ENCODE peak calls at places on chromosomes 4 and X, in four cellular contexts. U, O, F and S are unnamed samples.

GRCh38 chrX:17154001-17154400 is 207.5 kb downstream of the REPS2 start:
- DNase-seq in U (no peak), O (no peak), F (no peak), S (no peak)

GRCh38 chr4:186150926-186151325 is 40.4 kb upstream of the CYP4V2 start:
- DNase-seq in U (no peak), O (no peak), F (no peak), S (no peak)

GRCh38 chr4:93659629-93660028 is 168.9 kb upstream of the ATOH1 start:
- DNase-seq in U (no peak), O (no peak), F (no peak), S (no peak)

GRCh38 chr4:12120968-12121367 is 692.3 kb upstream of the HS3ST1 start:
- DNase-seq in U (no peak), O (no peak), F (no peak), S (no peak)

GRCh38 chrX:132505116-132505515 is 16.3 kb upstream of the MBNL3 start:
- DNase-seq in U (no peak), O (no peak), F (no peak), S (no peak)

GRCh38 chr4:121790976-121791375 is 10.1 kb upstream of the EXOSC9 start:
- DNase-seq in U (no peak), O (no peak), F (no peak), S (peak)

GRCh38 chr4:149161247-149161646 is 654.4 kb downstream of the IQCM start:
- DNase-seq in U (no peak), O (no peak), F (no peak), S (no peak)

GRCh38 chrX:133085785-133086184 is 11.1 kb downstream of the USP26 start:
- DNase-seq in U (no peak), O (no peak), F (no peak), S (no peak)

GRCh38 chr4:25928956-25929336 is 14.9 kb downstream of the SMIM20 start:
- DNase-seq in U (no peak), O (no peak), F (no peak), S (no peak)

GRCh38 chr4:40820101-40820500 is 70.3 kb downstream of the NSUN7 start:
- DNase-seq in U (no peak), O (no peak), F (no peak), S (no peak)

GRCh38 chr4:2800691-2801596 is 8.1 kb downstream of the SH3BP2 start:
- DNase-seq in U (peak), O (peak), F (no peak), S (peak)

GRCh38 chrX:2967998-2968909 is 38.1 kb upstream of the ARSH start:
- DNase-seq in U (no peak), O (no peak), F (no peak), S (peak)

GRCh38 chrX:10021461-10022272 is 54.5 kb downstream of the CLDN34 start:
- DNase-seq in U (no peak), O (no peak), F (no peak), S (no peak)

GRCh38 chrX:46311581-46312120 is 233.6 kb downstream of the ZNF674 start:
- DNase-seq in U (no peak), O (no peak), F (no peak), S (no peak)

GRCh38 chrX:86148024-86148511 is at the start of gene DACH2:
- DNase-seq in U (peak), O (peak), F (peak), S (peak)

GRCh38 chr4:66430856-66431255 is 760.6 kb upstream of the EPHA5 start:
- DNase-seq in U (no peak), O (no peak), F (peak), S (no peak)

GRCh38 chrX:136879001-136879667 is 1.4 kb downstream of the RBMX start:
- DNase-seq in U (no peak), O (no peak), F (no peak), S (no peak)

GRCh38 chrX:39972340-39972739 is 125.4 kb downstream of the BCOR start:
- DNase-seq in U (no peak), O (no peak), F (no peak), S (no peak)

GRCh38 chr4:159070742-159071141 is 32.1 kb upstream of the RAPGEF2 start:
- DNase-seq in U (no peak), O (no peak), F (no peak), S (no peak)

GRCh38 chrX:5857232-5857631 is 371.4 kb downstream of the NLGN4X start:
- DNase-seq in U (no peak), O (no peak), F (no peak), S (no peak)

GRCh38 chr4:138217567-138217966 is 24.6 kb downstream of the SLC7A11 start:
- DNase-seq in U (no peak), O (no peak), F (no peak), S (no peak)

GRCh38 chrX:130339408-130340222 is at the start of gene SLC25A14:
- DNase-seq in U (peak), O (peak), F (peak), S (peak)

GRCh38 chr4:14415146-14415545 is 587.1 kb upstream of the CPEB2 start:
- DNase-seq in U (no peak), O (no peak), F (no peak), S (no peak)

GRCh38 chrX:46559062-46559461 is 13.8 kb upstream of the ZNF674 start:
- DNase-seq in U (no peak), O (no peak), F (no peak), S (no peak)

GRCh38 chrX:82125103-82125502 is 923.2 kb downstream of the SH3BGRL start:
- DNase-seq in U (no peak), O (no peak), F (no peak), S (no peak)

GRCh38 chrX:139720136-139720535 is 12.2 kb upstream of the MCF2 start:
- DNase-seq in U (peak), O (no peak), F (peak), S (no peak)

GRCh38 chr4:174316546-174316945 is 32.8 kb downstream of the CEP44 start:
- DNase-seq in U (no peak), O (no peak), F (no peak), S (no peak)

GRCh38 chr4:43471950-43472349 is 579.4 kb downstream of the GRXCR1 start:
- DNase-seq in U (no peak), O (no peak), F (no peak), S (no peak)

GRCh38 chr4:55588160-55588559 is 3.9 kb downstream of the PDCL2 start:
- DNase-seq in U (no peak), O (no peak), F (no peak), S (no peak)

GRCh38 chr4:80079255-80079923 is 6.4 kb upstream of the ANTXR2 start:
- DNase-seq in U (no peak), O (no peak), F (no peak), S (no peak)

GRCh38 chr4:174578366-174578765 is 56.1 kb upstream of the HPGD start:
- DNase-seq in U (no peak), O (no peak), F (no peak), S (no peak)

GRCh38 chr4:154164931-154165839 is 326.4 kb downstream of the DCHS2 start:
- DNase-seq in U (no peak), O (no peak), F (no peak), S (no peak)
- TF ChIP-seq TEAD4 in U (no peak), O (no peak), F (no peak), S (no peak)

GRCh38 chr4:169314906-169315305 is 44.1 kb upstream of the SH3RF1 start:
- DNase-seq in U (no peak), O (peak), F (no peak), S (no peak)
- TF ChIP-seq TEAD4 in U (no peak), O (peak), F (no peak), S (no peak)

GRCh38 chrX:102917801-102918200 is 19.3 kb upstream of the RAB40AL start:
- DNase-seq in U (no peak), O (no peak), F (no peak), S (no peak)
- TF ChIP-seq TEAD4 in U (no peak), O (no peak), F (no peak), S (no peak)

GRCh38 chr4:73682508-73682907 is 57.9 kb upstream of the CXCL8 start:
- DNase-seq in U (no peak), O (no peak), F (no peak), S (no peak)

GRCh38 chr4:73676881-73677323 is 56.7 kb upstream of the RASSF6 start:
- DNase-seq in U (no peak), O (no peak), F (no peak), S (no peak)

GRCh38 chr4:73683033-73683432 is 57.3 kb upstream of the CXCL8 start:
- DNase-seq in U (no peak), O (no peak), F (no peak), S (no peak)

GRCh38 chr4:73676136-73676535 is 55.9 kb upstream of the RASSF6 start:
- DNase-seq in U (no peak), O (no peak), F (no peak), S (no peak)

DNA sequence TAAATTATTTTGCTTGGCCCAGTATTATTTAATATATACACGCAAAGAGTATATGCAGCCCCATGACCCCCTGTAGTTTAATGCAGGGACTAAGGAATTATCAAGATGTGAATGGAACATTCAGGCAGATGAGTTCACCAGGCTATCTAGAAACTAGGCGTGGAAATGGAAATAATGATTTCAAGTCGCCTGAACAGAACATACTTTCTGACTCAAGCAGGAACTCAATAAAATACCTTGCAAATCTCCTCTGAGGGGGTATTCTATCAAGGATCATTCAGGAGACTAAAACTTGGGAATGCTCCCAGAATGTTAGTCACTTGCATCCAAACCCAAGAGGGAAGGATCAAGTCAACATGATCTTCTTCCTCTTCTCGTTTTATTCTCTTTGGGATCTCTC is 59.6 kb upstream of the RASSF6 start:
- DNase-seq in U (no peak), O (no peak), F (no peak), S (no peak)
- TF ChIP-seq TEAD4 in U (no peak), O (no peak), F (no peak), S (no peak)

GRCh38 chr4:6469898-6470501 is 2.4 kb downstream of the PPP2R2C start:
- DNase-seq in U (no peak), O (no peak), F (no peak), S (no peak)
- TF ChIP-seq TEAD4 in U (no peak), O (no peak), F (no peak), S (no peak)

GRCh38 chrX:24113161-24113560 is 36.4 kb upstream of the ZFX start:
- DNase-seq in U (no peak), O (no peak), F (no peak), S (no peak)
- TF ChIP-seq TEAD4 in U (no peak), O (no peak), F (no peak), S (no peak)

GRCh38 chrX:65596270-65596669 is 61.7 kb upstream of the LAS1L start:
- DNase-seq in U (no peak), O (no peak), F (no peak), S (peak)
- TF ChIP-seq TEAD4 in U (no peak), O (no peak), F (no peak), S (no peak)

DNA sequence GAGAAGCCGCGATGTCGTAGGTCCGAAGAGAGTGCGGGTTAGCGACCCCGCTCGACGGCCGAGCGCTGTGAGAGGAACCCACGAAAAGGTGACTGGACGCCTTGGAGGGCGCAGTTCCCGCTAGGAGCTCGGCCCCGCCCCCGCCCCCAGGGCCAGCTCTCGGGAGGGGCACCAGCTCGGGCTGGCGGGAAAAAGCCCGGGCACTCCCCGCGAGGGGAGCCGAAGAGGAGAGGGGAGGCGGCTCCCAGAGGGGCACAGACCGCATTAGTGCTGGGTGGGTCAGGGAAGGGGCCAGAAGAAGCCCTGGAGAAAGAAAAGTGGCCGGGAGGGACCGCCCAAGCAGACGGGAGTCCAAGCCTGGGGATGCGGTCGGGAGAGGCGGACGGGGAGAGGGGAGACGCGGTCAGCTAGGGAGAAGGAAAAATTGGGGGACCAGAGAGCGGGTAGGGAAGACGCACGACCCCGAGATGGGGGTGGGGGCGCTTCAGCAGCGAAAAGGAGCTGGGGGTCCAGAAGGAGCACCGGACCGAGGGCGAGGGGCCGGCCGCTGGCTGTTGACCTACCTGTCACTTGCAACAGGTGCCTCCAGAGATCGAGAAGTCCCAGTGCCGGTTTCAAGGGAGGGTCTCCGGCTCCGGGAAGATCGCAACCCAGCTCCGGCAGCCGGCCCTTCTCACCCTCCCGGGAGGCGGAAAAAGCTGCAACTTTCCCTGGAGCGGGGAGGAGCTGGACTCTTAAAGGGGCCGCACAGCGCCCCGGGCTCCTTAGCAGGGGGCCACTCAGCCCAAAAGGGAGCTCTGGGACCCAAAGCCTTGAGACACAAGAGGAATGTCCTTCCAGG is at the start of gene SYTL4:
- DNase-seq in U (peak), O (peak), F (no peak), S (peak)
- TF ChIP-seq TEAD4 in U (no peak), O (no peak), F (no peak), S (no peak)

GRCh38 chr4:620851-621261 is 4.5 kb upstream of the PDE6B start:
- DNase-seq in U (no peak), O (no peak), F (no peak), S (no peak)

GRCh38 chr4:620201-620600 is 5.2 kb upstream of the PDE6B start:
- DNase-seq in U (no peak), O (no peak), F (no peak), S (no peak)

GRCh38 chr4:621296-622070 is 3.9 kb upstream of the PDE6B start:
- DNase-seq in U (no peak), O (no peak), F (no peak), S (no peak)

GRCh38 chr4:616911-617643 is 8.3 kb upstream of the PDE6B start:
- DNase-seq in U (no peak), O (no peak), F (no peak), S (no peak)

GRCh38 chr4:617644-618330 is 7.6 kb upstream of the PDE6B start:
- DNase-seq in U (no peak), O (no peak), F (no peak), S (no peak)
- TF ChIP-seq TEAD4 in U (no peak), O (no peak), F (peak), S (no peak)

GRCh38 chr4:107183155-107183774 is 147.2 kb upstream of the DKK2 start:
- DNase-seq in U (peak), O (peak), F (no peak), S (peak)
- TF ChIP-seq TEAD4 in U (no peak), O (no peak), F (no peak), S (no peak)